ENCODE peak calls at places on chromosome 16, in seven cellular contexts. A is H9, C is IMR-90, Q is H1, Z is neuronal stem cell, M is mesenchymal stem cell, K is trophoblast cell. T is an unnamed sample.

GRCh38 chr16:75044800-75045361 is 46.1 kb downstream of the ZNRF1 start:
- DNase-seq in C (no peak), A (no peak), K (no peak), Z (no peak), M (no peak), Q (no peak), T (no peak)

GRCh38 chr16:396605-397004 is 394 bp upstream of the NME4 start:
- DNase-seq in C (peak; percentile 41), Z (no peak), M (peak; percentile 86), Q (peak; percentile 69), A (peak; percentile 80), K (no peak), T (peak; percentile 80)

GRCh38 chr16:69329369-69330285 is 761 bp downstream of the PDF start:
- DNase-seq in C (no peak), M (peak; percentile 36), K (no peak), Z (no peak), Q (no peak), A (no peak), T (peak; percentile 40)

GRCh38 chr16:20073203-20074088 is at the start of gene GPR139:
- DNase-seq in K (no peak), M (no peak), Z (peak; percentile 49), Q (peak; percentile 83), A (peak; percentile 74), C (no peak), T (no peak)

GRCh38 chr16:35255816-35256215 is 1796.4 kb downstream of the TP53TG3F start:
- DNase-seq in Q (no peak), Z (no peak), M (no peak), K (no peak), C (no peak), A (no peak), T (no peak)

GRCh38 chr16:62549875-62550274 is 513.6 kb upstream of the CDH8 start:
- DNase-seq in M (no peak), C (no peak), A (no peak), K (no peak), Q (no peak), Z (no peak), T (no peak)

GRCh38 chr16:24906901-24907300 is 61.1 kb downstream of the SLC5A11 start:
- DNase-seq in Z (no peak), Q (no peak), M (no peak), K (no peak), A (no peak), C (no peak), T (no peak)

GRCh38 chr16:65410801-65411200 is 288.9 kb upstream of the CDH11 start:
- DNase-seq in Z (no peak), C (peak; percentile 81), M (peak; percentile 84), K (no peak), A (no peak), Q (no peak), T (no peak)

GRCh38 chr16:62041401-62041800 is 5.2 kb upstream of the CDH8 start:
- DNase-seq in A (peak; percentile 49), M (peak; percentile 6), C (no peak), Q (no peak), K (no peak), Z (no peak), T (peak; percentile 73)

GRCh38 chr16:52557236-52557635 is 10.3 kb upstream of the TOX3 start:
- DNase-seq in Z (no peak), M (no peak), A (no peak), Q (no peak), C (no peak), K (no peak), T (no peak)

GRCh38 chr16:19760336-19761060 is 42.4 kb downstream of the IQCK start:
- DNase-seq in A (no peak), K (no peak), Z (no peak), Q (no peak), C (no peak), M (no peak), T (no peak)

GRCh38 chr16:71356051-71356740 is 2.3 kb upstream of the CALB2 start:
- DNase-seq in Z (no peak), K (no peak), A (no peak), Q (no peak), M (no peak), C (no peak), T (no peak)

GRCh38 chr16:71360378-71360777 is 1.9 kb downstream of the CALB2 start:
- DNase-seq in Q (no peak), M (peak; percentile 93), K (peak; percentile 69), A (no peak), C (peak; percentile 94), Z (no peak), T (peak; percentile 53)

GRCh38 chr16:71358464-71359031 is at the start of gene CALB2:
- DNase-seq in C (peak; percentile 20), Q (peak; percentile 91), K (peak; percentile 45), M (peak; percentile 51), Z (peak; percentile 76), A (peak; percentile 79), T (peak; percentile 68)

GRCh38 chr16:71357681-71358080 is 842 bp upstream of the CALB2 start:
- DNase-seq in Q (peak; percentile 56), K (no peak), A (peak; percentile 47), C (no peak), M (no peak), Z (no peak), T (no peak)

GRCh38 chr16:71359431-71359830 is 908 bp downstream of the CALB2 start:
- DNase-seq in A (no peak), C (no peak), Z (no peak), K (no peak), M (peak; percentile 15), Q (no peak), T (no peak)
- H4K8ac ChIP-seq in A (no peak overlapping the region), C (no peak overlapping the region), Z (no peak overlapping the region), K (no peak overlapping the region), M (no peak overlapping the region), Q (no peak overlapping the region), T (no peak overlapping the region)

DNA sequence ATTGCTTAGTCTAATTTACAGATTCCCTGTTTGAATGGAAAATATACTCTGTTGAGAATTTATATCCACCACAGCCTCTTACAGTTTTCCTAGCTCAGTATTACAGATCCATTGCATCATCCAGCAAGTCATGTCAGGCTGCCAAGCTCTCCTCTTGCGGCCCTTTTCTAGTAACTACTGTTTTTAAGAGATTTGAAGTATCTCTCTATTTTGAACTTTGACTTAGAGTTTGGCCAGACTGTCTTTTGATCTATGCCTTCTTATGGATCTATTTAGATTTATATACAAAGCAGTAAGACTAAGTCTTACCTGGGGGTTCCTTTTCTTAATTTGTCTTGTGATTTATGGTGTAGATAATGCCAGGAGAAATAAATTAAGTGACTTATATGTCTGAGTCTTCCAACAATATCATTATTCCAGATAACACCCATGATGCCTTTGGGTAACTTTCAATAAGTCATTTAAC is 53.1 kb upstream of the ABCC11 start:
- DNase-seq in K (no peak), Z (no peak), M (peak; percentile 80), Q (no peak), A (no peak), C (peak; percentile 88), T (peak; percentile 66)
- H2BK120ac ChIP-seq in K (no peak overlapping the region), Z (no peak overlapping the region), M (no peak overlapping the region), Q (no peak overlapping the region), A (no peak overlapping the region), C (peak overlapping the region; percentile 65), T (no peak overlapping the region)

GRCh38 chr16:3673201-3673600 is 18.7 kb downstream of the DNASE1 start:
- DNase-seq in Z (no peak), C (no peak), A (no peak), Q (no peak), K (no peak), M (no peak), T (no peak)
- H4K8ac ChIP-seq in Z (no peak overlapping the region), C (no peak overlapping the region), A (no peak overlapping the region), Q (no peak overlapping the region), K (no peak overlapping the region), M (no peak overlapping the region), T (no peak overlapping the region)

GRCh38 chr16:8655184-8655717 is 19.2 kb upstream of the ABAT start:
- DNase-seq in Z (no peak), A (peak; percentile 63), K (peak; percentile 47), M (peak; percentile 11), C (peak; percentile 35), Q (no peak), T (peak; percentile 62)
- H2BK120ac ChIP-seq in Z (no peak overlapping the region), A (no peak overlapping the region), K (no peak overlapping the region), M (no peak overlapping the region), C (no peak overlapping the region), Q (no peak overlapping the region), T (no peak overlapping the region)

T was measured in mesendoderm.